ENCODE peak calls at places on chromosome 3, in four cellular contexts. U is K562, V is SK-N-SH, Y is GM12878. H is an unnamed sample.

GRCh38 chr3:157406376-157406775 is 30.3 kb upstream of the PTX3 start:
- DNase-seq in Y (no peak), V (no peak), U (no peak), H (no peak)

GRCh38 chr3:38276917-38277630 is 5.0 kb upstream of the SLC22A14 start:
- DNase-seq in V (no peak), Y (no peak), U (no peak), H (no peak)

GRCh38 chr3:12947504-12948369 is 106.4 kb upstream of the RPL32 start:
- DNase-seq in Y (no peak), V (no peak), U (peak), H (no peak)

GRCh38 chr3:20256144-20256543 is 70.1 kb upstream of the SGO1 start:
- DNase-seq in V (no peak), U (no peak), Y (peak), H (no peak)

GRCh38 chr3:47614788-47615187 is 36.1 kb upstream of the CSPG5 start:
- DNase-seq in Y (no peak), U (no peak), V (no peak), H (no peak)

GRCh38 chr3:11534011-11534782 is 109.5 kb downstream of the VGLL4 start:
- DNase-seq in U (no peak), Y (no peak), V (no peak), H (no peak)

GRCh38 chr3:10974131-10974530 is 18.4 kb upstream of the SLC6A1 start:
- DNase-seq in Y (no peak), V (no peak), U (no peak), H (no peak)

GRCh38 chr3:141174683-141175082 is 56.9 kb upstream of the PXYLP1 start:
- DNase-seq in Y (no peak), V (no peak), U (no peak), H (no peak)

GRCh38 chr3:165148901-165149441 is 47.2 kb downstream of the SLITRK3 start:
- DNase-seq in V (no peak), U (no peak), Y (no peak), H (no peak)

GRCh38 chr3:195197764-195198423 is 73.1 kb downstream of the XXYLT1 start:
- DNase-seq in Y (no peak), U (peak), V (no peak), H (no peak)

GRCh38 chr3:115783938-115784738 is 160.8 kb downstream of the GAP43 start:
- DNase-seq in U (peak), V (peak), Y (peak), H (peak)

GRCh38 chr3:15405448-15406050 is 21.8 kb downstream of the METTL6 start:
- DNase-seq in Y (no peak), U (peak), V (peak), H (no peak)

GRCh38 chr3:98343647-98344507 is 9.8 kb upstream of the OR5K4 start:
- DNase-seq in U (peak), V (peak), Y (no peak), H (peak)

GRCh38 chr3:122364508-122364907 is 18.5 kb downstream of the MIX23 start:
- DNase-seq in Y (no peak), V (no peak), U (no peak), H (no peak)

GRCh38 chr3:54746722-54747121 is 181.1 kb downstream of the LRTM1 start:
- DNase-seq in Y (no peak), U (no peak), V (no peak), H (no peak)

GRCh38 chr3:16715281-16715680 is 110.1 kb upstream of the DAZL start:
- DNase-seq in U (no peak), Y (no peak), V (no peak), H (no peak)
- TF ChIP-seq USF1 in U (no peak), Y (no peak), V (no peak), H (no peak)

GRCh38 chr3:30368978-30369377 is 237.4 kb upstream of the TGFBR2 start:
- DNase-seq in U (no peak), V (no peak), Y (no peak), H (no peak)

GRCh38 chr3:30372837-30373236 is 233.6 kb upstream of the TGFBR2 start:
- DNase-seq in V (no peak), U (no peak), Y (no peak), H (no peak)

DNA sequence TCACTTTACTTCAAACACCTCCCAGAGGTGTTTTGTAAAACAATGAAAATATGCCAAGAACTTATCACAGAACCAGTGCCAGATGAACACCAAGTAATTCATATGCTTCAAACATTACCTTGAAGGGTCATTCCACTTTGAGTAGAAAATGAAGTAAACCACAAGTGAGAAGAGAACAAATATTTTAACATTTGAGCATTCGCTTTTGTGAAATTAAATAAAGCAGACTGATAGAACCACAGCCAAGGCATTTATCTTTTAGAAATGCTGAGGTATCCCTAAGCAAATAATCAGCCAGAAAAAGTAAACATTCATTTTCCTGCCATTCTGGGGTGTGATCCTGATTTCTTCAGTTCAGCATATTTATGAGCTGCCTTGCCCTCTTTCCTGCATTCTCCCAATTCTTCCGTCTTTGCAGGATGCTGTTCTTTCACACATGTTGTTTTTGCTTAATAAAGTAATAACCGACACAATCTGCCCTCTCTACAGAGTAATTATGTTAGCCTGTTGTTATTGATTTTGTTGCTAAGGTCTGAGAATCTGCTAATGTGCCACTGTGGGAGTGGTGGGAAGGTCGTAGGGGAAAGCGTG is 235.6 kb upstream of the TGFBR2 start:
- DNase-seq in U (no peak), Y (no peak), V (no peak), H (no peak)
- TF ChIP-seq USF1 in U (no peak), Y (no peak), V (no peak), H (no peak)

GRCh38 chr3:151425640-151426336 is 35.1 kb downstream of the IGSF10 start:
- DNase-seq in V (no peak), Y (no peak), U (peak), H (no peak)
- TF ChIP-seq USF1 in V (no peak), Y (no peak), U (no peak), H (no peak)

DNA sequence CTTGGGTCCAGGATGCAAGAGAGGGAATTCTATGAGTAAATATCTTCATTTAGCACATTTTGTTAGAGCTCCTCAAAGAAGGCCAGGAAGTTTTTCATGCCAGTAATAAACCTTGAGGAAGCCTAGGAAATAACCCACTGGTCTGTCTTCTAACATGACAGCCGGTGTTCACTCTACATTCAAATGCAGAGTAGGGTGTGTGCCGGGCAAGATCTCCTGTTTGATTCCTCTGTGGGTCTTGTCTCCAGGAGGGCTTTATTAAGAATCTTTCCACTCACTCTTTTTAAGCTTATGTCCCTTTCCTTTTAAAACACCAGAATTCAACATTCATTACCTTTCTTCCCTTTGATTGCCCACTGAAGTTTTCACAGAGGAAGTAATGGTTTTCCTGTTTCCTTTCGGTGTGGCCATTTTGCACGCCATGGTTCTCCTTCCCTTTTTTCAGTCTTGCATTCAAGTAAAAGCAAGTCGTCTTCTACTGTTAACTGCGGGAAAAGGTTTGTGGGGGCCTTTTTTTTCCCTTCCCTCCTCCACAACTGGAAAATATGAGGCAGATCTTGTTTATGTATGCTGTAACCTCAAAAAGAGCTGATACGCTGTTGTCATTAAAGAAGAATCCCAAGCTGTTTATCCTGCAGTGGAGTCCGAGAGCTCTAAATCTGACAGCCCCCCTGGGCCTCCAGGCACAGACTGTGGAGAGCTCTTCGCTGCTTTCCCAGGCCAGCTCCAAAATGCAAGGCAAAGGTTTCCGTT is 40.6 kb downstream of the FILIP1L start:
- DNase-seq in Y (no peak), V (no peak), U (no peak), H (peak)
- TF ChIP-seq USF1 in Y (no peak), V (no peak), U (no peak), H (no peak)

GRCh38 chr3:5090197-5090596 is 31.9 kb upstream of the ARL8B start:
- DNase-seq in V (no peak), Y (no peak), U (no peak), H (no peak)

GRCh38 chr3:5093786-5094185 is 28.3 kb upstream of the ARL8B start:
- DNase-seq in U (no peak), V (no peak), Y (no peak), H (no peak)

GRCh38 chr3:5095879-5096278 is 26.2 kb upstream of the ARL8B start:
- DNase-seq in V (peak), Y (no peak), U (no peak), H (peak)

GRCh38 chr3:5096368-5096767 is 25.7 kb upstream of the ARL8B start:
- DNase-seq in U (no peak), V (no peak), Y (no peak), H (no peak)

DNA sequence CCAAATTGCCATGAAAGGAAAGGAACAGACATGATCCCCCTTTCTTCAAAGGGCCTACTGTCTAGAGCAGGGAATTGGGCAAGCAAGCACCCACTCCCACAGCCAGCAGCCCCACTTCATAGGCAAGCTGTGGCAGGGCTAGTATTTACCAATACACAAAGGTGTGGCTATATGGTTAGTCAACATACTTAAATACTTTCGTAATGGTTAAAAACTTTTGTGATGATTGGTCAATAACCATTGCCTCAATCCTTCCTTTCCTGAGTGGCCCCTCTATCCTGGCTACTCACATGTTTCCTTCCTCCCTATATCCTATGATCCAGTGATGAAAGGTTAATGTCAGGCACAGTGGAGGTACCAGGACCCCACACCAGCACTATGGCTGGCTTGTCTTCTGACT is 30.1 kb upstream of the ARL8B start:
- DNase-seq in Y (no peak), V (no peak), U (no peak), H (no peak)
- TF ChIP-seq USF1 in Y (no peak), V (no peak), U (no peak), H (no peak)

H was measured in WTC11.